ENCODE peak calls at places on chromosomes 2 and 18, in four cellular contexts. One of them, this sample, is unnamed. For H3K9me3 and H3K36me3, the result is how much of the 10 kb centered on the place peaks cover.

GRCh38 chr18:61635901-61636528 is 256.8 kb downstream of the RNF152 start:
- DNase-seq in CD4-positive, CD25-positive, alpha-beta regulatory T cell: peak
- DNase-seq in breast epithelium: peak
- DNase-seq in fibroblast of lung: peak
- DNase-seq in this sample: peak

GRCh38 chr18:8747440-8747937 is 42.1 kb downstream of the MTCL1 start:
- DNase-seq in CD4-positive, CD25-positive, alpha-beta regulatory T cell: no peak
- DNase-seq in breast epithelium: no peak
- DNase-seq in fibroblast of lung: peak
- DNase-seq in this sample: no peak

GRCh38 chr2:214782671-214783070 is 26.8 kb downstream of the BARD1 start:
- DNase-seq in CD4-positive, CD25-positive, alpha-beta regulatory T cell: no peak
- DNase-seq in breast epithelium: no peak
- DNase-seq in fibroblast of lung: no peak
- DNase-seq in this sample: no peak

GRCh38 chr2:236679906-236680305 is 110.3 kb downstream of the ACKR3 start:
- DNase-seq in CD4-positive, CD25-positive, alpha-beta regulatory T cell: no peak
- DNase-seq in breast epithelium: no peak
- DNase-seq in fibroblast of lung: peak
- DNase-seq in this sample: no peak

GRCh38 chr2:42139141-42139540 is 30.0 kb upstream of the EML4 start:
- DNase-seq in CD4-positive, CD25-positive, alpha-beta regulatory T cell: no peak
- DNase-seq in breast epithelium: no peak
- DNase-seq in fibroblast of lung: peak
- DNase-seq in this sample: no peak

GRCh38 chr2:19357383-19358241 is 811 bp downstream of the OSR1 start:
- DNase-seq in CD4-positive, CD25-positive, alpha-beta regulatory T cell: no peak
- DNase-seq in breast epithelium: no peak
- DNase-seq in fibroblast of lung: peak
- DNase-seq in this sample: no peak

GRCh38 chr2:173854840-173855239 is 110.3 kb downstream of the SP3 start:
- DNase-seq in CD4-positive, CD25-positive, alpha-beta regulatory T cell: no peak
- DNase-seq in breast epithelium: no peak
- DNase-seq in fibroblast of lung: peak
- DNase-seq in this sample: no peak

GRCh38 chr18:5455644-5456043 is 88.2 kb downstream of the EPB41L3 start:
- DNase-seq in CD4-positive, CD25-positive, alpha-beta regulatory T cell: no peak
- DNase-seq in breast epithelium: no peak
- DNase-seq in fibroblast of lung: peak
- DNase-seq in this sample: no peak

GRCh38 chr2:46666044-46666662 is 186.8 kb downstream of the TMEM247 start:
- DNase-seq in CD4-positive, CD25-positive, alpha-beta regulatory T cell: no peak
- DNase-seq in breast epithelium: no peak
- DNase-seq in fibroblast of lung: no peak
- DNase-seq in this sample: no peak

GRCh38 chr2:187358531-187358930 is 89.5 kb downstream of the CALCRL start:
- DNase-seq in CD4-positive, CD25-positive, alpha-beta regulatory T cell: no peak
- DNase-seq in breast epithelium: no peak
- DNase-seq in fibroblast of lung: peak
- DNase-seq in this sample: no peak

GRCh38 chr18:66695281-66695680 is 91.4 kb upstream of the CDH19 start:
- DNase-seq in CD4-positive, CD25-positive, alpha-beta regulatory T cell: no peak
- DNase-seq in breast epithelium: no peak
- DNase-seq in fibroblast of lung: no peak
- DNase-seq in this sample: no peak

GRCh38 chr2:187310696-187311095 is 137.4 kb downstream of the CALCRL start:
- DNase-seq in CD4-positive, CD25-positive, alpha-beta regulatory T cell: no peak
- DNase-seq in breast epithelium: no peak
- DNase-seq in fibroblast of lung: no peak
- DNase-seq in this sample: no peak

GRCh38 chr18:55161966-55162365 is 202.7 kb upstream of the CCDC68 start:
- DNase-seq in CD4-positive, CD25-positive, alpha-beta regulatory T cell: no peak
- DNase-seq in breast epithelium: no peak
- DNase-seq in fibroblast of lung: peak
- DNase-seq in this sample: no peak

GRCh38 chr2:136844546-136844945 is 79.2 kb downstream of the THSD7B start:
- DNase-seq in CD4-positive, CD25-positive, alpha-beta regulatory T cell: no peak
- DNase-seq in breast epithelium: no peak
- DNase-seq in fibroblast of lung: no peak
- DNase-seq in this sample: no peak

GRCh38 chr18:54919412-54919811 is 39.8 kb downstream of the CCDC68 start:
- DNase-seq in CD4-positive, CD25-positive, alpha-beta regulatory T cell: no peak
- DNase-seq in breast epithelium: no peak
- DNase-seq in fibroblast of lung: no peak
- DNase-seq in this sample: no peak

GRCh38 chr2:124911560-124911959 is 886.5 kb downstream of the CNTNAP5 start:
- DNase-seq in CD4-positive, CD25-positive, alpha-beta regulatory T cell: no peak
- DNase-seq in breast epithelium: no peak
- DNase-seq in fibroblast of lung: peak
- DNase-seq in this sample: no peak

GRCh38 chr2:219980666-219981065 is 353.2 kb downstream of the SLC4A3 start:
- DNase-seq in CD4-positive, CD25-positive, alpha-beta regulatory T cell: no peak
- DNase-seq in breast epithelium: no peak
- DNase-seq in fibroblast of lung: no peak
- DNase-seq in this sample: no peak

GRCh38 chr18:1438458-1438910 is 533.8 kb downstream of the ADCYAP1 start:
- DNase-seq in CD4-positive, CD25-positive, alpha-beta regulatory T cell: no peak
- DNase-seq in breast epithelium: no peak
- DNase-seq in fibroblast of lung: no peak
- DNase-seq in this sample: no peak

GRCh38 chr2:237257471-237257951 is 156.5 kb downstream of the COL6A3 start:
- DNase-seq in CD4-positive, CD25-positive, alpha-beta regulatory T cell: no peak
- DNase-seq in breast epithelium: no peak
- DNase-seq in fibroblast of lung: peak
- DNase-seq in this sample: no peak

GRCh38 chr2:94875820-94876522 is 4.7 kb downstream of the TEKT4 start:
- DNase-seq in CD4-positive, CD25-positive, alpha-beta regulatory T cell: no peak
- DNase-seq in breast epithelium: no peak
- DNase-seq in fibroblast of lung: no peak
- DNase-seq in this sample: no peak

GRCh38 chr2:94872676-94873361 is 1.6 kb downstream of the TEKT4 start:
- DNase-seq in CD4-positive, CD25-positive, alpha-beta regulatory T cell: no peak
- DNase-seq in breast epithelium: no peak
- DNase-seq in fibroblast of lung: no peak
- DNase-seq in this sample: no peak

GRCh38 chr2:94873362-94874276 is 2.4 kb downstream of the TEKT4 start:
- DNase-seq in CD4-positive, CD25-positive, alpha-beta regulatory T cell: no peak
- DNase-seq in breast epithelium: no peak
- DNase-seq in fibroblast of lung: no peak
- DNase-seq in this sample: no peak

GRCh38 chr2:94875064-94875819 is 4.0 kb downstream of the TEKT4 start:
- DNase-seq in CD4-positive, CD25-positive, alpha-beta regulatory T cell: no peak
- DNase-seq in breast epithelium: no peak
- DNase-seq in fibroblast of lung: no peak
- DNase-seq in this sample: no peak

GRCh38 chr2:94874277-94874997 is 3.2 kb downstream of the TEKT4 start:
- DNase-seq in CD4-positive, CD25-positive, alpha-beta regulatory T cell: peak
- DNase-seq in breast epithelium: no peak
- DNase-seq in fibroblast of lung: peak
- DNase-seq in this sample: peak
- H3K9me3 ChIP-seq in CD4-positive, CD25-positive, alpha-beta regulatory T cell: under half
- H3K9me3 ChIP-seq in breast epithelium: under half
- H3K9me3 ChIP-seq in fibroblast of lung: under half
- H3K9me3 ChIP-seq in this sample: under half

GRCh38 chr2:70684846-70685622 is 83.0 kb downstream of the ADD2 start:
- DNase-seq in CD4-positive, CD25-positive, alpha-beta regulatory T cell: no peak
- DNase-seq in breast epithelium: no peak
- DNase-seq in fibroblast of lung: no peak
- DNase-seq in this sample: no peak
- H3K36me3 ChIP-seq in CD4-positive, CD25-positive, alpha-beta regulatory T cell: under half
- H3K36me3 ChIP-seq in breast epithelium: under half
- H3K36me3 ChIP-seq in fibroblast of lung: under half
- H3K36me3 ChIP-seq in this sample: under half

GRCh38 chr2:15116830-15117229 is 444.3 kb downstream of the NBAS start:
- DNase-seq in CD4-positive, CD25-positive, alpha-beta regulatory T cell: no peak
- DNase-seq in breast epithelium: no peak
- DNase-seq in fibroblast of lung: no peak
- DNase-seq in this sample: no peak

GRCh38 chr2:15112216-15112615 is 448.9 kb downstream of the NBAS start:
- DNase-seq in CD4-positive, CD25-positive, alpha-beta regulatory T cell: peak
- DNase-seq in breast epithelium: no peak
- DNase-seq in fibroblast of lung: peak
- DNase-seq in this sample: no peak

GRCh38 chr2:15115786-15116185 is 445.3 kb downstream of the NBAS start:
- DNase-seq in CD4-positive, CD25-positive, alpha-beta regulatory T cell: no peak
- DNase-seq in breast epithelium: no peak
- DNase-seq in fibroblast of lung: no peak
- DNase-seq in this sample: no peak

GRCh38 chr2:15107137-15107536 is 454.0 kb downstream of the NBAS start:
- DNase-seq in CD4-positive, CD25-positive, alpha-beta regulatory T cell: no peak
- DNase-seq in breast epithelium: no peak
- DNase-seq in fibroblast of lung: peak
- DNase-seq in this sample: no peak

GRCh38 chr2:15111718-15112117 is 449.4 kb downstream of the NBAS start:
- DNase-seq in CD4-positive, CD25-positive, alpha-beta regulatory T cell: no peak
- DNase-seq in breast epithelium: no peak
- DNase-seq in fibroblast of lung: no peak
- DNase-seq in this sample: no peak
- H3K9me3 ChIP-seq in CD4-positive, CD25-positive, alpha-beta regulatory T cell: under half
- H3K9me3 ChIP-seq in breast epithelium: under half
- H3K9me3 ChIP-seq in fibroblast of lung: under half
- H3K9me3 ChIP-seq in this sample: under half

DNA sequence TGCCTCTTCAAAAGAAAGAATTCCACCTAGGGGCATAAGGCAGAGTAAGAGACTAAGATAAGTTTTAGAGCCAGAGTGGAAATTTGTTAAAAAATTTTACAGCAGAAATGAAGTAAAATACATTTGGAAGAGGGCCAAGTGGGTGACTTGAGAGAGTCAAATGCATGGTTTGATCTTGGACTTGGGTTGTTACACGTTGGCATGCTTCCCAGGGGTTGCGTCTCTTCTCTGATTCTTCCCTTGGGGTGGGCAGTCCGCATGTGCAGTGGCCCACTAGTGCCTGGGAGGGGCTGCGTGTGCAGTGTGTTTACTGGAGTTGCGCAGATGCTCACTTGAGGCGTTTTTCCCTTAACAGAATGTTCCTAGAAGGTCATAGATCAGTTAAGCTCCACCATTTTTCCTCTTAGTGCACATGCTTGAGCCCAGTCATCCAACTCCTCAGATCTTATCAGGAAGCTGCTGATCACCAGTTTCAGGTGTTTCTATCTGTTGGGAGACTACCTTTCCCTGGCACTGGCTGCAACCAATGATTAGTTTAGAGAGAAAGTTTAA is 13.1 kb downstream of the SEH1L start:
- DNase-seq in CD4-positive, CD25-positive, alpha-beta regulatory T cell: no peak
- DNase-seq in breast epithelium: no peak
- DNase-seq in fibroblast of lung: no peak
- DNase-seq in this sample: no peak
- H3K36me3 ChIP-seq in CD4-positive, CD25-positive, alpha-beta regulatory T cell: under half
- H3K36me3 ChIP-seq in breast epithelium: under half
- H3K36me3 ChIP-seq in fibroblast of lung: under half
- H3K36me3 ChIP-seq in this sample: under half

DNA sequence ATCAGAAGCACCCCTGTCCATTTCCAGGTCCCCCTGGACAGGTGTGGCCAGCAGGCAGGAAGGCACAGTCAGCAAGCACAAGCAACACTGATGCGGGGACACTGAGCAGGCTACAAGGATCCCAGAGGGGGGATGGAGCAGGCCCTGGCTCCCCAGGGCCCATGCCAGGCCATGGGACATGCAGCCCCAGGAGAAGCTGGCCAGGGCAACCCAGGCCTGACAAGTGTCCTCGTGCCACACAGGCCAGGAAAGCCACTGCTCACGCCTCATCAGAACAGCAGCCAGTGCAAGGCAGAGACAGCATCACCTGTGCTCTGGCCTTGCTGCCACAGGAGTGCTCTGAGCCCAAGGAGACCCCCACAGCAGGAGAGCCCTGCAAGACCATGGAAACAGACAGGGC is 14.1 kb upstream of the GPC1 start:
- DNase-seq in CD4-positive, CD25-positive, alpha-beta regulatory T cell: no peak
- DNase-seq in breast epithelium: no peak
- DNase-seq in fibroblast of lung: no peak
- DNase-seq in this sample: no peak
- H3K9me3 ChIP-seq in CD4-positive, CD25-positive, alpha-beta regulatory T cell: under half
- H3K9me3 ChIP-seq in breast epithelium: under half
- H3K9me3 ChIP-seq in fibroblast of lung: under half
- H3K9me3 ChIP-seq in this sample: under half

GRCh38 chr2:240764605-240765004 is 55.4 kb downstream of the KIF1A start:
- DNase-seq in CD4-positive, CD25-positive, alpha-beta regulatory T cell: no peak
- DNase-seq in breast epithelium: no peak
- DNase-seq in fibroblast of lung: no peak
- DNase-seq in this sample: no peak
- H3K36me3 ChIP-seq in CD4-positive, CD25-positive, alpha-beta regulatory T cell: under half
- H3K36me3 ChIP-seq in breast epithelium: under half
- H3K36me3 ChIP-seq in fibroblast of lung: under half
- H3K36me3 ChIP-seq in this sample: under half